ENCODE peak calls at places on chromosomes 2 and 18, in six cellular contexts. One of them, this sample, is unnamed. For H3K27me3 and H3K4me1, the result is how much of the 10 kb centered on the place peaks cover.

GRCh38 chr18:46859855-46860254 is 57.5 kb downstream of the PIAS2 start:
- DNase-seq in CD4-positive, alpha-beta memory T cell: no peak
- DNase-seq in keratinocyte: no peak
- DNase-seq in colonic mucosa: no peak
- DNase-seq in CD8-positive, alpha-beta T cell: no peak
- DNase-seq in hepatocyte: no peak
- DNase-seq in this sample: no peak

GRCh38 chr2:239117831-239118230 is 269.9 kb downstream of the TWIST2 start:
- DNase-seq in CD4-positive, alpha-beta memory T cell: no peak
- DNase-seq in hepatocyte: no peak
- DNase-seq in colonic mucosa: no peak
- DNase-seq in keratinocyte: no peak
- DNase-seq in CD8-positive, alpha-beta T cell: no peak
- DNase-seq in this sample: no peak

GRCh38 chr2:150478206-150478974 is 9.1 kb downstream of the RND3 start:
- DNase-seq in keratinocyte: peak
- DNase-seq in CD8-positive, alpha-beta T cell: no peak
- DNase-seq in hepatocyte: no peak
- DNase-seq in colonic mucosa: no peak
- DNase-seq in CD4-positive, alpha-beta memory T cell: no peak
- DNase-seq in this sample: no peak

GRCh38 chr2:165743442-165743841 is 50.6 kb downstream of the GALNT3 start:
- DNase-seq in hepatocyte: no peak
- DNase-seq in CD4-positive, alpha-beta memory T cell: no peak
- DNase-seq in CD8-positive, alpha-beta T cell: no peak
- DNase-seq in keratinocyte: no peak
- DNase-seq in colonic mucosa: no peak
- DNase-seq in this sample: no peak

GRCh38 chr2:58047373-58047674 is 718 bp downstream of the VRK2 start:
- DNase-seq in hepatocyte: no peak
- DNase-seq in keratinocyte: no peak
- DNase-seq in CD4-positive, alpha-beta memory T cell: no peak
- DNase-seq in colonic mucosa: no peak
- DNase-seq in CD8-positive, alpha-beta T cell: no peak
- DNase-seq in this sample: no peak

GRCh38 chr18:28834889-28835288 is 658.0 kb upstream of the CDH2 start:
- DNase-seq in CD4-positive, alpha-beta memory T cell: no peak
- DNase-seq in colonic mucosa: no peak
- DNase-seq in CD8-positive, alpha-beta T cell: no peak
- DNase-seq in keratinocyte: no peak
- DNase-seq in hepatocyte: no peak
- DNase-seq in this sample: no peak

GRCh38 chr2:96413067-96413722 is 77.6 kb downstream of the NCAPH start:
- DNase-seq in hepatocyte: peak
- DNase-seq in colonic mucosa: peak
- DNase-seq in CD8-positive, alpha-beta T cell: no peak
- DNase-seq in keratinocyte: no peak
- DNase-seq in CD4-positive, alpha-beta memory T cell: no peak
- DNase-seq in this sample: no peak

GRCh38 chr2:240478346-240479110 is 43.1 kb downstream of the GPC1 start:
- DNase-seq in CD4-positive, alpha-beta memory T cell: no peak
- DNase-seq in CD8-positive, alpha-beta T cell: no peak
- DNase-seq in hepatocyte: peak
- DNase-seq in keratinocyte: no peak
- DNase-seq in colonic mucosa: peak
- DNase-seq in this sample: no peak

GRCh38 chr2:88187927-88188326 is 17.8 kb downstream of the THNSL2 start:
- DNase-seq in hepatocyte: no peak
- DNase-seq in keratinocyte: no peak
- DNase-seq in CD8-positive, alpha-beta T cell: no peak
- DNase-seq in CD4-positive, alpha-beta memory T cell: no peak
- DNase-seq in colonic mucosa: no peak
- DNase-seq in this sample: no peak

GRCh38 chr2:29923110-29923721 is 1.8 kb upstream of the ALK start:
- DNase-seq in hepatocyte: peak
- DNase-seq in keratinocyte: peak
- DNase-seq in CD8-positive, alpha-beta T cell: no peak
- DNase-seq in CD4-positive, alpha-beta memory T cell: peak
- DNase-seq in colonic mucosa: peak
- DNase-seq in this sample: no peak

GRCh38 chr2:72789241-72789640 is 36.6 kb downstream of the EXOC6B start:
- DNase-seq in keratinocyte: no peak
- DNase-seq in CD4-positive, alpha-beta memory T cell: no peak
- DNase-seq in CD8-positive, alpha-beta T cell: no peak
- DNase-seq in hepatocyte: no peak
- DNase-seq in colonic mucosa: no peak
- DNase-seq in this sample: no peak

GRCh38 chr2:29228276-29228675 is 113.1 kb downstream of the CLIP4 start:
- DNase-seq in colonic mucosa: no peak
- DNase-seq in hepatocyte: no peak
- DNase-seq in CD4-positive, alpha-beta memory T cell: no peak
- DNase-seq in keratinocyte: no peak
- DNase-seq in CD8-positive, alpha-beta T cell: no peak
- DNase-seq in this sample: no peak

GRCh38 chr2:238549866-238550265 is 123.1 kb downstream of the ASB1 start:
- DNase-seq in CD8-positive, alpha-beta T cell: no peak
- DNase-seq in keratinocyte: no peak
- DNase-seq in CD4-positive, alpha-beta memory T cell: no peak
- DNase-seq in hepatocyte: no peak
- DNase-seq in colonic mucosa: no peak
- DNase-seq in this sample: no peak

GRCh38 chr2:179186126-179186525 is 78.5 kb downstream of the SESTD1 start:
- DNase-seq in hepatocyte: no peak
- DNase-seq in colonic mucosa: no peak
- DNase-seq in CD4-positive, alpha-beta memory T cell: no peak
- DNase-seq in CD8-positive, alpha-beta T cell: no peak
- DNase-seq in keratinocyte: no peak
- DNase-seq in this sample: no peak

GRCh38 chr2:187369471-187369870 is 78.6 kb downstream of the CALCRL start:
- DNase-seq in CD8-positive, alpha-beta T cell: no peak
- DNase-seq in CD4-positive, alpha-beta memory T cell: no peak
- DNase-seq in keratinocyte: no peak
- DNase-seq in hepatocyte: no peak
- DNase-seq in colonic mucosa: no peak
- DNase-seq in this sample: no peak

GRCh38 chr2:163800889-163801498 is 65.2 kb upstream of the FIGN start:
- DNase-seq in CD4-positive, alpha-beta memory T cell: no peak
- DNase-seq in hepatocyte: peak
- DNase-seq in CD8-positive, alpha-beta T cell: no peak
- DNase-seq in colonic mucosa: no peak
- DNase-seq in keratinocyte: no peak
- DNase-seq in this sample: no peak

GRCh38 chr18:46502444-46502843 is 154.6 kb downstream of the LOXHD1 start:
- DNase-seq in CD8-positive, alpha-beta T cell: no peak
- DNase-seq in CD4-positive, alpha-beta memory T cell: no peak
- DNase-seq in keratinocyte: no peak
- DNase-seq in hepatocyte: peak
- DNase-seq in colonic mucosa: no peak
- DNase-seq in this sample: no peak

GRCh38 chr2:190359896-190360376 is 16.5 kb downstream of the INPP1 start:
- DNase-seq in keratinocyte: no peak
- DNase-seq in CD4-positive, alpha-beta memory T cell: peak
- DNase-seq in CD8-positive, alpha-beta T cell: peak
- DNase-seq in hepatocyte: no peak
- DNase-seq in colonic mucosa: peak
- DNase-seq in this sample: no peak

GRCh38 chr2:195561205-195562032 is 95.6 kb upstream of the SLC39A10 start:
- DNase-seq in hepatocyte: no peak
- DNase-seq in CD8-positive, alpha-beta T cell: no peak
- DNase-seq in CD4-positive, alpha-beta memory T cell: no peak
- DNase-seq in keratinocyte: no peak
- DNase-seq in colonic mucosa: no peak
- DNase-seq in this sample: no peak

GRCh38 chr18:31077883-31078282 is 24.3 kb downstream of the DSC2 start:
- DNase-seq in CD8-positive, alpha-beta T cell: no peak
- DNase-seq in keratinocyte: no peak
- DNase-seq in CD4-positive, alpha-beta memory T cell: no peak
- DNase-seq in hepatocyte: no peak
- DNase-seq in colonic mucosa: no peak
- DNase-seq in this sample: no peak

GRCh38 chr18:10682368-10682714 is 156.5 kb downstream of the NAPG start:
- DNase-seq in CD4-positive, alpha-beta memory T cell: no peak
- DNase-seq in keratinocyte: no peak
- DNase-seq in CD8-positive, alpha-beta T cell: no peak
- DNase-seq in hepatocyte: no peak
- DNase-seq in colonic mucosa: no peak
- DNase-seq in this sample: no peak

GRCh38 chr2:74849228-74849892 is 15.4 kb downstream of the HK2 start:
- DNase-seq in CD8-positive, alpha-beta T cell: no peak
- DNase-seq in colonic mucosa: peak
- DNase-seq in hepatocyte: no peak
- DNase-seq in keratinocyte: no peak
- DNase-seq in CD4-positive, alpha-beta memory T cell: peak
- DNase-seq in this sample: peak

GRCh38 chr18:48798334-48799197 is 152.2 kb downstream of the SMAD7 start:
- DNase-seq in keratinocyte: no peak
- DNase-seq in CD8-positive, alpha-beta T cell: no peak
- DNase-seq in colonic mucosa: peak
- DNase-seq in CD4-positive, alpha-beta memory T cell: no peak
- DNase-seq in hepatocyte: no peak
- DNase-seq in this sample: no peak

GRCh38 chr2:42810971-42811865 is 18.8 kb upstream of the HAAO start:
- DNase-seq in colonic mucosa: peak
- DNase-seq in CD4-positive, alpha-beta memory T cell: peak
- DNase-seq in CD8-positive, alpha-beta T cell: no peak
- DNase-seq in keratinocyte: no peak
- DNase-seq in hepatocyte: peak
- DNase-seq in this sample: no peak

DNA sequence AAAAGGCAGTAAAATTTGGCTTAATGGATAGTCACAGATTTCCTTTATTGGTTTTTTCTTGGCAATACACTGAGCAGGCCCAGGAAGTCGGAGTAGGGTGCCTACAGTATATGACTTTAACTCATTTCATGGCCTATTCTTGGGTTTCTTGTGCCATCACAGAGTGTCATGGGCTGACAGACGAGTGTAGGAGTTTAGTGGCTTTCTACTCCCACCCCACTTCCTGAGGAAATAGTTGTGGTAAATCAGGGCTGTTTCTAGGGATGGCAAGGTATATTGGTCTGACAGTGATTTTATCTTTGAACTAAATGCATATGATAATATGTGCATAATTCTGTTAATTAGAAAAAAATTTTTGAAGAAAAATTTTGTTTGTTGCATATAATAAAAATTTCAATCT is 100.1 kb downstream of the PLCL1 start:
- DNase-seq in CD4-positive, alpha-beta memory T cell: peak
- DNase-seq in colonic mucosa: no peak
- DNase-seq in CD8-positive, alpha-beta T cell: no peak
- DNase-seq in hepatocyte: no peak
- DNase-seq in keratinocyte: no peak
- DNase-seq in this sample: no peak
- H3K27me3 ChIP-seq in CD4-positive, alpha-beta memory T cell: under half
- H3K27me3 ChIP-seq in colonic mucosa: under half
- H3K27me3 ChIP-seq in CD8-positive, alpha-beta T cell: under half
- H3K27me3 ChIP-seq in hepatocyte: under half
- H3K27me3 ChIP-seq in keratinocyte: under half
- H3K27me3 ChIP-seq in this sample: under half

DNA sequence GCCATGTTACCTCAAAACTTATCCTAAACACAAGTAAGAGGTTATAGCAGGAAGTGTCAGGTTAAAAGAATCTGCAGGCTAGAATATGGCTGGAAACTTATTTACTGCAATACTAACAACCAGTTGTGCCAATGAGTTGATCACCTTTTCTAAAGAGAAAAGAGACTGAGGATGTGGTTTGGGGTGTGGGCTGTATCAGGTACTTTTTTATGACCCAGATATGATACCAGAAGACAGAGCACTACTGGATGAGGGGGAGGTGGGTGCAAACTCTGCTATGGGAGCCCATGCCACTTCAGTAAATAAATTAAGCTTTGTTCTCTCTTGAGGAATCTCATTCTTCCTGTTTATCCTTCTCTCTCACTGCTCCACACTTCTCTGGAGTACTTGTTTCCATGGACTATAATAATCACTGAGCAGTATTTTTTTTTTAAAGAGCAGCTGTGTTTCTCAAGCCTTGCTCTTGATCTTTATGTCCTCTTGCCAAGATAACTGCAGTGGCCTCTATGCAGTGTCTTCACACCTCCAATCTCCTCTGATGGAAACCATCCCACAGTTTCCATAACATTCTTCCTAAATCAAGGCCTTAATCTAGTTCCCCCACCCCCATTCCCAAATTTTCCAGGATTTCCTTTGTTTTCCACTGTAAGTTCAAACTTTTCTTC is 51.2 kb upstream of the NOSTRIN start:
- DNase-seq in colonic mucosa: no peak
- DNase-seq in CD4-positive, alpha-beta memory T cell: peak
- DNase-seq in keratinocyte: no peak
- DNase-seq in CD8-positive, alpha-beta T cell: no peak
- DNase-seq in hepatocyte: no peak
- DNase-seq in this sample: peak
- H3K4me1 ChIP-seq in colonic mucosa: under half
- H3K4me1 ChIP-seq in CD4-positive, alpha-beta memory T cell: half or more
- H3K4me1 ChIP-seq in keratinocyte: under half
- H3K4me1 ChIP-seq in CD8-positive, alpha-beta T cell: half or more
- H3K4me1 ChIP-seq in hepatocyte: under half
- H3K4me1 ChIP-seq in this sample: half or more

DNA sequence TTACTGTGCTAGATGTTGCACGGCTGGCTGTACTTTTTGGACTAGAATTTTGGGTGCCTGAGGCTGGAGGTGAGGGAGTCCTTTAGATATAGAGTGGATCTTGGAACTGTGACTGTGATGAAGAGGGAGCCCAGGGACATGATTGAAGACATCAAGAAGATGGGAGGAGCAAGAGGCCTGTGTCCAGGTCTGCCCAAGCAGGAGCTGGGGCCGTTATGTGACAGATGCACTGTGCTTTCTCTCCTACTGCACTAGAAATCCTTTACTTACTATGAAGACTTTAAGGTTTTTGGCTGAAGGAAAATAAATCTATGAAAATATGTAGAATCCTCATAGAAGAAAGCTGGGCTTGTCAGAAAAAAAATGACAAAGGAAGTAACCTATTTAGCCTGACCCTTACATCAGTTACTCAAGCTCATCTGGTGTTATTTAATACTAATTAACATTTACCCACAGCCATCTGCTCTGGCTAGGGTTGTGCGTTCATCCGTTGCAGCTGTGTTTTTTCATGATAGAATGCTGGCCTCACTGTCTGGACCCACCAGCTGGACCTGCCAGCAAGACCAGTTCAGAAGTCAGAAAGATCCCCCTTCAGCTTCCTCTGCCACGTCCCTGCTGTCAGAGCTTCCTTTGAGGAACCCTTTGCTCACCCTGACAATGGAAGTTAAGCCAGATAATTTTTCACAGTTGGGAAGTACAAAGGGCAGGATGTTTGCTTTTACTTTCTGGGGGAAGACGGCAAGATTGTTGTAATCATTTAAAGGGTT is 16.7 kb downstream of the TSN start:
- DNase-seq in CD4-positive, alpha-beta memory T cell: no peak
- DNase-seq in keratinocyte: no peak
- DNase-seq in CD8-positive, alpha-beta T cell: no peak
- DNase-seq in hepatocyte: no peak
- DNase-seq in colonic mucosa: no peak
- DNase-seq in this sample: no peak
- H3K27ac ChIP-seq in CD4-positive, alpha-beta memory T cell: no peak
- H3K27ac ChIP-seq in keratinocyte: no peak
- H3K27ac ChIP-seq in CD8-positive, alpha-beta T cell: no peak
- H3K27ac ChIP-seq in hepatocyte: no peak
- H3K27ac ChIP-seq in colonic mucosa: no peak
- H3K27ac ChIP-seq in this sample: no peak

GRCh38 chr2:219003979-219004378 is 10.8 kb upstream of the CRYBA2 start:
- DNase-seq in CD8-positive, alpha-beta T cell: no peak
- DNase-seq in CD4-positive, alpha-beta memory T cell: no peak
- DNase-seq in keratinocyte: no peak
- DNase-seq in hepatocyte: no peak
- DNase-seq in colonic mucosa: no peak
- DNase-seq in this sample: no peak
- H3K27me3 ChIP-seq in CD8-positive, alpha-beta T cell: under half
- H3K27me3 ChIP-seq in CD4-positive, alpha-beta memory T cell: under half
- H3K27me3 ChIP-seq in keratinocyte: half or more
- H3K27me3 ChIP-seq in hepatocyte: half or more
- H3K27me3 ChIP-seq in colonic mucosa: under half
- H3K27me3 ChIP-seq in this sample: half or more